ENCODE peak calls at places on chromosomes 12 and 14, in seven cellular contexts. H, U, Y, B, D, O and R are unnamed samples. For H3K4me1, the result is how much of the 10 kb centered on the place peaks cover.

GRCh38 chr12:67649165-67650126 is 901 bp downstream of the DYRK2 start:
- DNase-seq in H (peak), U (no peak), Y (peak), B (peak), D (peak), O (peak), R (peak)

GRCh38 chr12:120742207-120742536 is 16.5 kb downstream of the ACADS start:
- DNase-seq in H (no peak), U (no peak), Y (no peak), B (no peak), D (peak), O (no peak), R (no peak)

GRCh38 chr12:13436696-13437391 is 240.3 kb downstream of the EMP1 start:
- DNase-seq in H (peak), U (peak), Y (no peak), B (peak), D (no peak), O (no peak), R (peak)

GRCh38 chr14:79573486-79573885 is 637.8 kb downstream of the DIO2 start:
- DNase-seq in H (no peak), U (peak), Y (no peak), B (no peak), D (no peak), O (no peak), R (no peak)

GRCh38 chr14:94728950-94729349 is 41.0 kb downstream of the GSC start:
- DNase-seq in H (no peak), U (no peak), Y (no peak), B (no peak), D (no peak), O (no peak), R (no peak)

GRCh38 chr12:122947352-122947792 is 18.9 kb downstream of the ABCB9 start:
- DNase-seq in H (no peak), U (no peak), Y (peak), B (no peak), D (no peak), O (no peak), R (no peak)

GRCh38 chr12:89947437-89948265 is 239.0 kb upstream of the ATP2B1 start:
- DNase-seq in H (peak), U (peak), Y (no peak), B (no peak), D (no peak), O (no peak), R (no peak)

GRCh38 chr12:62763319-62763718 is 171.6 kb downstream of the PPM1H start:
- DNase-seq in H (no peak), U (no peak), Y (no peak), B (no peak), D (no peak), O (no peak), R (no peak)

GRCh38 chr12:68746572-68747180 is 700 bp downstream of the SLC35E3 start:
- DNase-seq in H (peak), U (peak), Y (peak), B (peak), D (peak), O (peak), R (peak)

GRCh38 chr14:23396126-23396525 is 11.9 kb downstream of the MYH6 start:
- DNase-seq in H (no peak), U (no peak), Y (no peak), B (no peak), D (no peak), O (no peak), R (no peak)

GRCh38 chr12:96201272-96202227 is 7.4 kb downstream of the ELK3 start:
- DNase-seq in H (no peak), U (no peak), Y (no peak), B (no peak), D (no peak), O (no peak), R (peak)

GRCh38 chr14:99689266-99690236 is 5.5 kb downstream of the CYP46A1 start:
- DNase-seq in H (no peak), U (no peak), Y (no peak), B (no peak), D (no peak), O (no peak), R (peak)

GRCh38 chr14:54306806-54307205 is 90.0 kb upstream of the CDKN3 start:
- DNase-seq in H (no peak), U (no peak), Y (no peak), B (no peak), D (no peak), O (no peak), R (no peak)

GRCh38 chr12:131124487-131125280 is 171.0 kb downstream of the ADGRD1 start:
- DNase-seq in H (no peak), U (no peak), Y (no peak), B (no peak), D (no peak), O (no peak), R (no peak)

GRCh38 chr12:92505373-92506340 is 197.1 kb upstream of the PLEKHG7 start:
- DNase-seq in H (no peak), U (peak), Y (peak), B (no peak), D (peak), O (peak), R (peak)

GRCh38 chr12:132445884-132446471 is 44.0 kb upstream of the FBRSL1 start:
- DNase-seq in H (peak), U (peak), Y (no peak), B (peak), D (peak), O (no peak), R (peak)

GRCh38 chr12:132447327-132447720 is 42.6 kb upstream of the FBRSL1 start:
- DNase-seq in H (no peak), U (no peak), Y (no peak), B (no peak), D (no peak), O (no peak), R (no peak)

GRCh38 chr12:132447731-132448452 is 42.1 kb upstream of the FBRSL1 start:
- DNase-seq in H (no peak), U (no peak), Y (no peak), B (no peak), D (no peak), O (no peak), R (no peak)

GRCh38 chr12:132444957-132445883 is 44.7 kb upstream of the FBRSL1 start:
- DNase-seq in H (no peak), U (no peak), Y (peak), B (peak), D (no peak), O (no peak), R (no peak)

GRCh38 chr12:132446535-132447326 is 43.2 kb upstream of the FBRSL1 start:
- DNase-seq in H (no peak), U (no peak), Y (no peak), B (no peak), D (no peak), O (no peak), R (no peak)
- H3K27ac ChIP-seq in H (peak), U (no peak), Y (no peak), B (peak), D (no peak), O (peak), R (no peak)

GRCh38 chr12:52189376-52190174 is 2.2 kb downstream of the KRT80 start:
- DNase-seq in H (no peak), U (peak), Y (no peak), B (no peak), D (no peak), O (no peak), R (no peak)
- H3K4me1 ChIP-seq in H (half or more), U (half or more), Y (under half), B (under half), D (under half), O (half or more), R (under half)

DNA sequence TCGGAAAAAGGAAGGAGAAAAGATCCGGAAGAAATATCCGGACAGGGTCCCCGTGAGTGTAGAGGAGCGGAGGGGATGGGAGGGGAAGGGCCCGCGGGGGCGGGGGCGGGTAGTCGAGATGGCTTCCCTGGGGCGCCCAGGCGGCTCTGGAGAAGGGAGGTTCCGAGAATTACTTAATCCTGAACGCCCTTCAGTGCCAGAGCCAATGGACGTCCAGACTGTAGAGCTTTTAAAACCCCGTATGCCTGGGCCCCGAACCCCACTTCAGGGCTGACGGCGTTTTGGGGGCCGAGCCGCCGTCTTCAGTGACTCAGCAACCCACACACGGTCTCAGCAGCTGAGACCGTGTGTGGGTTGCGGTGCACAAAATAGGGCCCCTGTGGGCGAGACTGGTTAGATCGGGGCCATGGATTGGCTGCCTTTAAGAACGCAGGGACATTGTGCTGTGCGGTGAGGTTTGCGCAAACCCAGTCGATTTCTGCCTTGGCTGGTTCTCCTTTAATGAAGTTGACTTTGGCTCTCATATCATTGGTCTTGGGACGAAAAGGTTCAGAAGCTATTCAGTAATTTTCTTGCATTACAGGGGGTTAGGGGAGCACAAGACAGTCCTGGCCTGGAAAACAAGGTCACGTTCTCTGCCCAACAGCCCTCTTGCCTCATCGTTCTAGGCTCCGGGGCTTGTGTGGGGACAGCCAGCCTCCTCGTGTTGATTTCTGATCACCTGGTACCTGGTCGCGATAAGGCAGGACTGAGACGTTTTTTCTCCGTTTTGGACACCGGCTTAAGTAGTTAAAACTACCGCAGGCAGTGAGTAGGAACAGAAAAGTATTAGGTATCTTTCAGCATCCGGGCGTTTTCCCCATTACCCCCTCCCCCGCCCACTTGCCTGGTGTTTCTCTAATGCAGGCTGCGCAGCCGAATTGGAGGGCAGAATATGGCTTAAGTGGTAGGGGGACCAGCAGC is 772 bp downstream of the GABARAPL1 start:
- DNase-seq in H (peak), U (peak), Y (peak), B (peak), D (peak), O (peak), R (peak)
- TF ChIP-seq POLR2A in H (no peak), U (peak), Y (peak), B (peak), D (peak), O (peak), R (peak)

GRCh38 chr12:112317481-112317880 is 64.8 kb downstream of the HECTD4 start:
- DNase-seq in H (no peak), U (no peak), Y (no peak), B (no peak), D (no peak), O (no peak), R (no peak)
- H3K27ac ChIP-seq in H (no peak), U (no peak), Y (no peak), B (no peak), D (no peak), O (no peak), R (no peak)

GRCh38 chr12:124514145-124514995 is 53.0 kb downstream of the NCOR2 start:
- DNase-seq in H (no peak), U (no peak), Y (no peak), B (no peak), D (no peak), O (no peak), R (no peak)
- H3K4me1 ChIP-seq in H (half or more), U (under half), Y (half or more), B (under half), D (under half), O (half or more), R (under half)